ENCODE peak calls at places on chromosomes 3 and 15, in five cellular contexts. One of them, this sample, is unnamed.

GRCh38 chr3:146577662-146578061 is 27.5 kb downstream of the PLSCR5 start:
- DNase-seq in brain microvascular endothelial cell: peak
- DNase-seq in hepatic stellate cell: no peak
- DNase-seq in ACHN: peak
- DNase-seq in activated T-cell treated with anti-CD3 and anti-CD28 coated beads, Interleukin-2, amount 50 U/mL, for 4 hours: peak
- DNase-seq in this sample: peak

GRCh38 chr3:66609660-66610547 is 109.1 kb upstream of the LRIG1 start:
- DNase-seq in brain microvascular endothelial cell: peak
- DNase-seq in hepatic stellate cell: no peak
- DNase-seq in ACHN: peak
- DNase-seq in activated T-cell treated with anti-CD3 and anti-CD28 coated beads, Interleukin-2, amount 50 U/mL, for 4 hours: no peak
- DNase-seq in this sample: no peak

GRCh38 chr3:172592898-172593669 is 69.9 kb upstream of the TNFSF10 start:
- DNase-seq in brain microvascular endothelial cell: no peak
- DNase-seq in hepatic stellate cell: no peak
- DNase-seq in ACHN: no peak
- DNase-seq in activated T-cell treated with anti-CD3 and anti-CD28 coated beads, Interleukin-2, amount 50 U/mL, for 4 hours: no peak
- DNase-seq in this sample: peak

GRCh38 chr3:145801699-145802098 is 359.3 kb downstream of the PLOD2 start:
- DNase-seq in brain microvascular endothelial cell: no peak
- DNase-seq in hepatic stellate cell: no peak
- DNase-seq in ACHN: no peak
- DNase-seq in activated T-cell treated with anti-CD3 and anti-CD28 coated beads, Interleukin-2, amount 50 U/mL, for 4 hours: no peak
- DNase-seq in this sample: no peak

GRCh38 chr3:13133011-13133410 is 59.8 kb upstream of the IQSEC1 start:
- DNase-seq in brain microvascular endothelial cell: no peak
- DNase-seq in hepatic stellate cell: no peak
- DNase-seq in ACHN: no peak
- DNase-seq in activated T-cell treated with anti-CD3 and anti-CD28 coated beads, Interleukin-2, amount 50 U/mL, for 4 hours: no peak
- DNase-seq in this sample: no peak

GRCh38 chr3:151931171-151931570 is 57.7 kb downstream of the SUCNR1 start:
- DNase-seq in brain microvascular endothelial cell: peak
- DNase-seq in hepatic stellate cell: peak
- DNase-seq in ACHN: no peak
- DNase-seq in activated T-cell treated with anti-CD3 and anti-CD28 coated beads, Interleukin-2, amount 50 U/mL, for 4 hours: no peak
- DNase-seq in this sample: no peak

GRCh38 chr15:71338251-71338650 is 223.0 kb downstream of the THSD4 start:
- DNase-seq in brain microvascular endothelial cell: no peak
- DNase-seq in hepatic stellate cell: no peak
- DNase-seq in ACHN: no peak
- DNase-seq in activated T-cell treated with anti-CD3 and anti-CD28 coated beads, Interleukin-2, amount 50 U/mL, for 4 hours: no peak
- DNase-seq in this sample: no peak

GRCh38 chr3:152204218-152204617 is 64.5 kb upstream of the MBNL1 start:
- DNase-seq in brain microvascular endothelial cell: no peak
- DNase-seq in hepatic stellate cell: no peak
- DNase-seq in ACHN: peak
- DNase-seq in activated T-cell treated with anti-CD3 and anti-CD28 coated beads, Interleukin-2, amount 50 U/mL, for 4 hours: no peak
- DNase-seq in this sample: no peak

GRCh38 chr15:92082217-92082843 is 228.8 kb downstream of the SLCO3A1 start:
- DNase-seq in brain microvascular endothelial cell: peak
- DNase-seq in hepatic stellate cell: peak
- DNase-seq in ACHN: peak
- DNase-seq in activated T-cell treated with anti-CD3 and anti-CD28 coated beads, Interleukin-2, amount 50 U/mL, for 4 hours: peak
- DNase-seq in this sample: peak

GRCh38 chr15:29674661-29675533 is 147.4 kb downstream of the TJP1 start:
- DNase-seq in brain microvascular endothelial cell: no peak
- DNase-seq in hepatic stellate cell: peak
- DNase-seq in ACHN: peak
- DNase-seq in activated T-cell treated with anti-CD3 and anti-CD28 coated beads, Interleukin-2, amount 50 U/mL, for 4 hours: no peak
- DNase-seq in this sample: no peak

GRCh38 chr3:115217292-115217677 is 70.2 kb upstream of the ZBTB20 start:
- DNase-seq in brain microvascular endothelial cell: no peak
- DNase-seq in hepatic stellate cell: no peak
- DNase-seq in ACHN: no peak
- DNase-seq in activated T-cell treated with anti-CD3 and anti-CD28 coated beads, Interleukin-2, amount 50 U/mL, for 4 hours: no peak
- DNase-seq in this sample: no peak

GRCh38 chr3:66397745-66398144 is 103.1 kb downstream of the LRIG1 start:
- DNase-seq in brain microvascular endothelial cell: no peak
- DNase-seq in hepatic stellate cell: no peak
- DNase-seq in ACHN: no peak
- DNase-seq in activated T-cell treated with anti-CD3 and anti-CD28 coated beads, Interleukin-2, amount 50 U/mL, for 4 hours: no peak
- DNase-seq in this sample: peak

GRCh38 chr3:129553771-129554170 is 10.8 kb downstream of the H1-8 start:
- DNase-seq in brain microvascular endothelial cell: no peak
- DNase-seq in hepatic stellate cell: no peak
- DNase-seq in ACHN: no peak
- DNase-seq in activated T-cell treated with anti-CD3 and anti-CD28 coated beads, Interleukin-2, amount 50 U/mL, for 4 hours: no peak
- DNase-seq in this sample: no peak

GRCh38 chr15:90101130-90101968 is 919 bp downstream of the IDH2 start:
- DNase-seq in brain microvascular endothelial cell: no peak
- DNase-seq in hepatic stellate cell: no peak
- DNase-seq in ACHN: peak
- DNase-seq in activated T-cell treated with anti-CD3 and anti-CD28 coated beads, Interleukin-2, amount 50 U/mL, for 4 hours: no peak
- DNase-seq in this sample: no peak

GRCh38 chr15:59687831-59688230 is 1.3 kb downstream of the BNIP2 start:
- DNase-seq in brain microvascular endothelial cell: peak
- DNase-seq in hepatic stellate cell: peak
- DNase-seq in ACHN: peak
- DNase-seq in activated T-cell treated with anti-CD3 and anti-CD28 coated beads, Interleukin-2, amount 50 U/mL, for 4 hours: no peak
- DNase-seq in this sample: peak

GRCh38 chr3:36591959-36592358 is 172.4 kb downstream of the DCLK3 start:
- DNase-seq in brain microvascular endothelial cell: peak
- DNase-seq in hepatic stellate cell: no peak
- DNase-seq in ACHN: peak
- DNase-seq in activated T-cell treated with anti-CD3 and anti-CD28 coated beads, Interleukin-2, amount 50 U/mL, for 4 hours: no peak
- DNase-seq in this sample: no peak

GRCh38 chr15:73630030-73630429 is 3.2 kb downstream of the NPTN start:
- DNase-seq in brain microvascular endothelial cell: no peak
- DNase-seq in hepatic stellate cell: no peak
- DNase-seq in ACHN: no peak
- DNase-seq in activated T-cell treated with anti-CD3 and anti-CD28 coated beads, Interleukin-2, amount 50 U/mL, for 4 hours: no peak
- DNase-seq in this sample: no peak

GRCh38 chr3:111194048-111194447 is 122.4 kb downstream of the NECTIN3 start:
- DNase-seq in brain microvascular endothelial cell: no peak
- DNase-seq in hepatic stellate cell: no peak
- DNase-seq in ACHN: no peak
- DNase-seq in activated T-cell treated with anti-CD3 and anti-CD28 coated beads, Interleukin-2, amount 50 U/mL, for 4 hours: no peak
- DNase-seq in this sample: no peak

GRCh38 chr15:64379216-64379960 is 1.9 kb downstream of the PCLAF start:
- DNase-seq in brain microvascular endothelial cell: no peak
- DNase-seq in hepatic stellate cell: no peak
- DNase-seq in ACHN: no peak
- DNase-seq in activated T-cell treated with anti-CD3 and anti-CD28 coated beads, Interleukin-2, amount 50 U/mL, for 4 hours: no peak
- DNase-seq in this sample: no peak

GRCh38 chr3:30768703-30769550 is 125.5 kb downstream of the GADL1 start:
- DNase-seq in brain microvascular endothelial cell: peak
- DNase-seq in hepatic stellate cell: peak
- DNase-seq in ACHN: peak
- DNase-seq in activated T-cell treated with anti-CD3 and anti-CD28 coated beads, Interleukin-2, amount 50 U/mL, for 4 hours: peak
- DNase-seq in this sample: peak

GRCh38 chr3:51678685-51679084 is 7.6 kb downstream of the TEX264 start:
- DNase-seq in brain microvascular endothelial cell: no peak
- DNase-seq in hepatic stellate cell: no peak
- DNase-seq in ACHN: no peak
- DNase-seq in activated T-cell treated with anti-CD3 and anti-CD28 coated beads, Interleukin-2, amount 50 U/mL, for 4 hours: no peak
- DNase-seq in this sample: no peak

GRCh38 chr3:186466391-186466974 is 77.7 kb downstream of the CRYGS start:
- DNase-seq in brain microvascular endothelial cell: no peak
- DNase-seq in hepatic stellate cell: no peak
- DNase-seq in ACHN: no peak
- DNase-seq in activated T-cell treated with anti-CD3 and anti-CD28 coated beads, Interleukin-2, amount 50 U/mL, for 4 hours: no peak
- DNase-seq in this sample: no peak

GRCh38 chr15:65212097-65212496 is 824 bp upstream of the CILP start:
- DNase-seq in brain microvascular endothelial cell: no peak
- DNase-seq in hepatic stellate cell: no peak
- DNase-seq in ACHN: peak
- DNase-seq in activated T-cell treated with anti-CD3 and anti-CD28 coated beads, Interleukin-2, amount 50 U/mL, for 4 hours: peak
- DNase-seq in this sample: peak

GRCh38 chr3:181868576-181868975 is 156.9 kb downstream of the SOX2 start:
- DNase-seq in brain microvascular endothelial cell: no peak
- DNase-seq in hepatic stellate cell: no peak
- DNase-seq in ACHN: no peak
- DNase-seq in activated T-cell treated with anti-CD3 and anti-CD28 coated beads, Interleukin-2, amount 50 U/mL, for 4 hours: no peak
- DNase-seq in this sample: no peak

GRCh38 chr3:30630238-30631030 is 24.0 kb downstream of the TGFBR2 start:
- DNase-seq in brain microvascular endothelial cell: no peak
- DNase-seq in hepatic stellate cell: no peak
- DNase-seq in ACHN: no peak
- DNase-seq in activated T-cell treated with anti-CD3 and anti-CD28 coated beads, Interleukin-2, amount 50 U/mL, for 4 hours: no peak
- DNase-seq in this sample: no peak

GRCh38 chr3:145190138-145190537 is 970.8 kb downstream of the PLOD2 start:
- DNase-seq in brain microvascular endothelial cell: no peak
- DNase-seq in hepatic stellate cell: no peak
- DNase-seq in ACHN: no peak
- DNase-seq in activated T-cell treated with anti-CD3 and anti-CD28 coated beads, Interleukin-2, amount 50 U/mL, for 4 hours: no peak
- DNase-seq in this sample: no peak

GRCh38 chr3:196948442-196949365 is 6.4 kb upstream of the NCBP2 start:
- DNase-seq in brain microvascular endothelial cell: no peak
- DNase-seq in hepatic stellate cell: no peak
- DNase-seq in ACHN: no peak
- DNase-seq in activated T-cell treated with anti-CD3 and anti-CD28 coated beads, Interleukin-2, amount 50 U/mL, for 4 hours: no peak
- DNase-seq in this sample: no peak

GRCh38 chr15:36645106-36645505 is 65.7 kb downstream of the CDIN1 start:
- DNase-seq in brain microvascular endothelial cell: no peak
- DNase-seq in hepatic stellate cell: no peak
- DNase-seq in ACHN: peak
- DNase-seq in activated T-cell treated with anti-CD3 and anti-CD28 coated beads, Interleukin-2, amount 50 U/mL, for 4 hours: no peak
- DNase-seq in this sample: no peak

This sample was measured in SW480.